ENCODE peak calls at places on chromosomes 16 and 17, in seven cellular contexts. One of them, this sample, is unnamed.

GRCh38 chr17:4049546-4049945 is 85.3 kb upstream of the ATP2A3 start:
- DNase-seq in H1: no peak
- DNase-seq in HCT116: no peak
- DNase-seq in GM12878: no peak
- DNase-seq in SK-N-SH: no peak
- DNase-seq in HepG2: no peak
- DNase-seq in K562: no peak
- DNase-seq in this sample: no peak

GRCh38 chr17:71764507-71764906 is 356.3 kb upstream of the SOX9 start:
- DNase-seq in GM12878: no peak
- DNase-seq in HCT116: peak; percentile 62
- DNase-seq in H1: peak; percentile 15
- DNase-seq in HepG2: peak; percentile 25
- DNase-seq in K562: no peak
- DNase-seq in SK-N-SH: peak; percentile 24
- DNase-seq in this sample: peak; percentile 34

GRCh38 chr17:57577751-57578607 is 167.1 kb downstream of the CCDC182 start:
- DNase-seq in H1: no peak
- DNase-seq in HepG2: peak; percentile 95
- DNase-seq in K562: no peak
- DNase-seq in GM12878: no peak
- DNase-seq in SK-N-SH: peak; percentile 47
- DNase-seq in HCT116: no peak
- DNase-seq in this sample: no peak

GRCh38 chr17:77889866-77890760 is 68.4 kb upstream of the TNRC6C start:
- DNase-seq in K562: no peak
- DNase-seq in HCT116: no peak
- DNase-seq in HepG2: no peak
- DNase-seq in GM12878: no peak
- DNase-seq in SK-N-SH: no peak
- DNase-seq in H1: no peak
- DNase-seq in this sample: no peak

GRCh38 chr17:29682054-29682453 is 59.3 kb upstream of the CORO6 start:
- DNase-seq in HepG2: no peak
- DNase-seq in K562: peak; percentile 47
- DNase-seq in SK-N-SH: no peak
- DNase-seq in HCT116: no peak
- DNase-seq in GM12878: no peak
- DNase-seq in H1: no peak
- DNase-seq in this sample: no peak

GRCh38 chr17:75508122-75508719 is 7.1 kb downstream of the CASKIN2 start:
- DNase-seq in H1: no peak
- DNase-seq in HCT116: no peak
- DNase-seq in GM12878: no peak
- DNase-seq in K562: no peak
- DNase-seq in HepG2: no peak
- DNase-seq in SK-N-SH: no peak
- DNase-seq in this sample: no peak

GRCh38 chr16:74850027-74850426 is 75.4 kb upstream of the FA2H start:
- DNase-seq in HCT116: no peak
- DNase-seq in SK-N-SH: no peak
- DNase-seq in K562: no peak
- DNase-seq in HepG2: no peak
- DNase-seq in H1: no peak
- DNase-seq in GM12878: no peak
- DNase-seq in this sample: no peak

GRCh38 chr17:37162800-37163199 is 213.0 kb upstream of the C17orf78 start:
- DNase-seq in SK-N-SH: no peak
- DNase-seq in K562: no peak
- DNase-seq in H1: no peak
- DNase-seq in HCT116: no peak
- DNase-seq in HepG2: no peak
- DNase-seq in GM12878: no peak
- DNase-seq in this sample: no peak

GRCh38 chr17:10327640-10328039 is 45.2 kb downstream of the MYH13 start:
- DNase-seq in HCT116: peak; percentile 78
- DNase-seq in HepG2: peak; percentile 64
- DNase-seq in GM12878: peak; percentile 35
- DNase-seq in H1: peak; percentile 73
- DNase-seq in SK-N-SH: peak; percentile 75
- DNase-seq in K562: peak; percentile 76
- DNase-seq in this sample: peak; percentile 81

GRCh38 chr17:1629647-1630310 is 1.1 kb upstream of the SLC43A2 start:
- DNase-seq in SK-N-SH: peak; percentile 65
- DNase-seq in H1: no peak
- DNase-seq in K562: peak; percentile 74
- DNase-seq in HCT116: peak; percentile 29
- DNase-seq in GM12878: no peak
- DNase-seq in HepG2: no peak
- DNase-seq in this sample: peak; percentile 66

DNA sequence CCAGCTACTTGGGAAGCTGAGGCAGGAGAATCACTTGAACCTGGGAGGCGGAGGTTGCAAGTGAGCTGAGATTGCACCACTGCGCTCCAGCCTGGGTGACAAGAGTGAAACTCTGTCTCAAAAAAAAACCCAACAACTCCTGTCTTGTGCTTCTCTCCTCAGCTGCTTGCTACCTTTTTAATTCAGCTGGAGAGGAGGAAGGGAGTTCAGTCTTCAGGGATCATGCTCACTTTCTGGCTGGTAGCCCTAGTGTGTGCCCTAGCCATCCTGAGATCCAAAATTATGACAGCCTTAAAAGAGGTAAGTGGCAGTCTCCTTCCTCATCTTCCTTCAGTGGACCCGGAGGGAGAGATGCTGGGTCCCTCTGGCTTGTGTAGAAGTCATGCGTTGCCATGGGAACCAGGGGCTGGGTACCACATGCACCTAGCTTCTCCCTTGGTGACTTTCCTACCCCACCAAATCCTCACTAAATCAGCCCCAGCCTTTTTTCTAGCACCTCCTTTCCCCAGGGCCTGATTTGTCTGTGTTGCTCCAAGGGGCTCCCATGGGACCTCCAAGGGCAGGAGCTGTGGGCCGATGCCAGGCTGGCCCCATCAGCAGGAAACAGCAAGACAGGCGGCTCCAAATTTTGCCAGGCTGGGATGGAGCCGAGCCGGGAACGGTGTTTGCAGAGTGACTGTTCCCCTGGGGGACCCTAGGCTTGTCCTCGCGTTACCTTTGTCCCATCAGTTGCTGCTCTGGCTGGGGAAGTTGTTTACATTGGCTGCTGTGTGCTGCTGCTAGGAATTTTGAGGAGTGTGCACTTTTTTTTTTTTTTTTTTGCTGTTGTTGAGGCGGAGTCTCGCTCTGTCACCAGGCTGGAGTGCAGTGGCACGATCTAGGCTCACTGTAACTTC is 65.2 kb downstream of the ABCC1 start:
- DNase-seq in GM12878: no peak
- DNase-seq in HepG2: peak; percentile 93
- DNase-seq in K562: no peak
- DNase-seq in SK-N-SH: no peak
- DNase-seq in H1: no peak
- DNase-seq in HCT116: no peak
- DNase-seq in this sample: no peak
- TF ChIP-seq JUND in GM12878: no peak
- TF ChIP-seq JUND in HepG2: peak; percentile 40
- TF ChIP-seq JUND in K562: no peak
- TF ChIP-seq JUND in SK-N-SH: no peak
- TF ChIP-seq JUND in H1: no peak
- TF ChIP-seq JUND in HCT116: no peak
- TF ChIP-seq JUND in this sample: no peak

DNA sequence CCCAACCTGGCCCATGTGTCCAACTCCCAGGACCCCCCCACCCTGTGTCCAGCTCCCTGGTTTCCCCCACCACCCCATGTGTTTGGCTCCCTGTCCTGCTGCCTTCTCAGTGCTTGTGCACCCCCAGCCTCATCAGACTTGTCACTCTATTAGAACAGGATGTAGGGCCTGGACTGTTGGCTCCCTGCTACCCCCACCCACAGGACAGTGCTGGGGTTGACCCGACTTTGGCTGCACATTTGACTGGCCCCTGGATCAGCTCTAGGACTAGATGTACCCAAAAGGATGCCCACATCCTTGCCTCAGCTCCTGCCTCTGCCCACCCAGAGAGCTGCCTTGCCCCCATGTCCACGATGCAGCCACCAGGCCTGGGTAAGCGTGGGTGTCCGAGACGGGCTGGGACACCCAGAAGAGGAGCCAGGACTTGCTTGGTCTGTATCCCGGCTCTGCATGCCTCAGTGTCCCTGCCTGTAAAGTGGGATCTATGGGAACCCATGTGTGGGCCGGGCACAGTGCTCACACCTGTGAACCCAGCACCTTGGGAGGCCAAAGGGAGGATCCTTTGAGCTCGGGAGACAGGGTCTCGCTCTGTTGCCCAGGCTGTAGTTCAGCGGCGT is 1.5 kb upstream of the CCDC57 start:
- DNase-seq in H1: no peak
- DNase-seq in SK-N-SH: peak; percentile 53
- DNase-seq in GM12878: no peak
- DNase-seq in HCT116: no peak
- DNase-seq in HepG2: no peak
- DNase-seq in K562: peak; percentile 44
- DNase-seq in this sample: no peak
- TF ChIP-seq JUND in H1: no peak
- TF ChIP-seq JUND in SK-N-SH: no peak
- TF ChIP-seq JUND in GM12878: no peak
- TF ChIP-seq JUND in HCT116: no peak
- TF ChIP-seq JUND in HepG2: no peak
- TF ChIP-seq JUND in K562: no peak
- TF ChIP-seq JUND in this sample: no peak

DNA sequence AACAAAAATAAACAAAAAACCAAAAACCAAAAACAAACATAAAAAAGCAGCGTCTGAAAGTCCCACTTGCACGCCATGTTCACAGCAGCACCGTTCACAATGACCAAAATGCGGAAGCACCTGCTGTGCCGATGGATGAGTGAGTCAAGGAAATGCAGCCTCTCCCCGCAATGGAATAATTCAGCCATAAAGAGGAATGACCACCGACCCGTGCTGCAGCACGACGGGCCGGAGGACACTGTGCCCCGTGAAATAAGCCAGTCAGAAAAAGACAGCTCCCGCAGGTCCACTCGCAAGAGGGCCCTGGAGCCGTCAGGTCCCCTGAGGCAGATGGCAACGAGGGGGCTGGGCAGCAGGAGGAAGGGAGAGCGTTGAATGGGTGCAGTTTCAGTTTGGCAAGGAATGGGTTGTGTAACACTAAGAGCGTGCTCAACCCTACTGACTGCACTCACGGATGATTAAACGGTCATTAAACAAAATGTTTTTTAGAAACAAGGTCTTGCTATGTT is 5.1 kb downstream of the CLCN7 start:
- DNase-seq in GM12878: no peak
- DNase-seq in H1: no peak
- DNase-seq in HCT116: no peak
- DNase-seq in K562: no peak
- DNase-seq in HepG2: no peak
- DNase-seq in SK-N-SH: no peak
- DNase-seq in this sample: no peak
- TF ChIP-seq JUND in GM12878: no peak
- TF ChIP-seq JUND in H1: no peak
- TF ChIP-seq JUND in HCT116: no peak
- TF ChIP-seq JUND in K562: no peak
- TF ChIP-seq JUND in HepG2: no peak
- TF ChIP-seq JUND in SK-N-SH: no peak
- TF ChIP-seq JUND in this sample: no peak

GRCh38 chr16:76346210-76346609 is 69.0 kb downstream of the CNTNAP4 start:
- DNase-seq in GM12878: no peak
- DNase-seq in SK-N-SH: no peak
- DNase-seq in HCT116: no peak
- DNase-seq in HepG2: no peak
- DNase-seq in K562: no peak
- DNase-seq in H1: no peak
- DNase-seq in this sample: no peak
- TF ChIP-seq JUND in GM12878: no peak
- TF ChIP-seq JUND in SK-N-SH: no peak
- TF ChIP-seq JUND in HCT116: no peak
- TF ChIP-seq JUND in HepG2: no peak
- TF ChIP-seq JUND in K562: no peak
- TF ChIP-seq JUND in H1: no peak
- TF ChIP-seq JUND in this sample: no peak

GRCh38 chr16:51875834-51876725 is 670.9 kb downstream of the TOX3 start:
- DNase-seq in HCT116: no peak
- DNase-seq in GM12878: no peak
- DNase-seq in K562: no peak
- DNase-seq in HepG2: no peak
- DNase-seq in SK-N-SH: no peak
- DNase-seq in H1: no peak
- DNase-seq in this sample: no peak
- TF ChIP-seq JUND in HCT116: no peak
- TF ChIP-seq JUND in GM12878: no peak
- TF ChIP-seq JUND in K562: no peak
- TF ChIP-seq JUND in HepG2: no peak
- TF ChIP-seq JUND in SK-N-SH: no peak
- TF ChIP-seq JUND in H1: no peak
- TF ChIP-seq JUND in this sample: no peak

GRCh38 chr17:49739662-49740271 is 24.2 kb downstream of the FAM117A start:
- DNase-seq in K562: peak; percentile 100
- DNase-seq in HCT116: no peak
- DNase-seq in HepG2: peak; percentile 36
- DNase-seq in SK-N-SH: peak; percentile 67
- DNase-seq in H1: no peak
- DNase-seq in GM12878: no peak
- DNase-seq in this sample: no peak
- TF ChIP-seq JUND in K562: peak; percentile 72
- TF ChIP-seq JUND in HCT116: no peak
- TF ChIP-seq JUND in HepG2: no peak
- TF ChIP-seq JUND in SK-N-SH: no peak
- TF ChIP-seq JUND in H1: no peak
- TF ChIP-seq JUND in GM12878: no peak
- TF ChIP-seq JUND in this sample: no peak

DNA sequence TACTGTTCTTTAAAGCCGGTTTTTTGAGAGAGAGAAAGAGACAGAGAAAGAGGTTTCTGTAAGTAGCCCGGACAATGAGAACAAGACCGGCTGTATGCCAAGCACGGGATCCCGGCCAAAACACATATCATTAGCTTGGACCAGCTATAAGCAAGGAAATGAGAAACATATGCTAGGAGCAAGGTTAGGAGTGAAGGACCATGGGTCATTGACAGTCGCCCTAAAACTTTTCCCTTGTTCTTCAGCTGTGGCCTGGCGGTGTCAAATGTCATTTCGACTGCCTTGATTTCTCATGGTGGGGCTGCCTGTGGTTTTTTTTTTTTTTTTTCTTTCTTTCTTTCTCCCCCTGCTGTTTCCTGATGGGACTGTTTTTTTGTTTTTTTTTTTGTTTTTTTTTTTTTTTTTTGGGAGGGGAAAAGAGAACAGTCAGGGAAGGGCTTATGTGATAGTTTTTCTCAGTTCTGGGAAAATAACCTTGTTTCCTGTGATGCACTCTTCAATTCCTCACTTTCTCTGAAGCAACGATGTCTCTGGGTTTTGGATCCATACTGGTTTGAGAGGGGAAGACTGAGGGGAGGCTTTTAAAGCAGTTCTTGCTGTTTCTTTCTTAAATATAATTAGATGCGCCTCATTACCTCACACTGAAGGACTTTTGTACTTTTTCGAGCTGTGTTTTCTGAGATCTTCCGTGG is 124.8 kb upstream of the ZFHX3 start:
- DNase-seq in HepG2: no peak
- DNase-seq in GM12878: no peak
- DNase-seq in HCT116: no peak
- DNase-seq in K562: peak; percentile 4
- DNase-seq in SK-N-SH: peak; percentile 80
- DNase-seq in H1: no peak
- DNase-seq in this sample: peak; percentile 75
- TF ChIP-seq JUND in HepG2: no peak
- TF ChIP-seq JUND in GM12878: no peak
- TF ChIP-seq JUND in HCT116: no peak
- TF ChIP-seq JUND in K562: no peak
- TF ChIP-seq JUND in SK-N-SH: peak; percentile 59
- TF ChIP-seq JUND in H1: no peak
- TF ChIP-seq JUND in this sample: no peak